ENCODE peak calls at places on chromosomes 16 and 17, in nine cellular contexts. M is A549, Z is adrenal gland, Q is IMR-90, H is esophagus squamous epithelium, X is uterus, E is body of pancreas, Y is thyroid gland, O is ovary. K is an unnamed sample.

GRCh38 chr17:63132509-63132911 is 166.5 kb downstream of the TANC2 start:
- DNase-seq in Y (no peak), H (no peak), E (no peak), Z (no peak), X (no peak), Q (no peak), O (no peak), M (no peak), K (no peak)

GRCh38 chr17:83002118-83002805 is 77.1 kb upstream of the METRNL start:
- DNase-seq in E (no peak), M (no peak), X (no peak), Z (no peak), Y (no peak), Q (no peak), H (no peak), O (no peak), K (no peak)

GRCh38 chr16:26830716-26831115 is 236.0 kb upstream of the C16orf82 start:
- DNase-seq in X (no peak), Q (no peak), M (no peak), Z (no peak), E (no peak), H (no peak), Y (no peak), O (no peak), K (no peak)

GRCh38 chr16:58499615-58500328 is at the start of gene NDRG4:
- DNase-seq in O (no peak), Y (no peak), X (no peak), E (peak; percentile 57), M (peak; percentile 92), Z (peak; percentile 69), Q (peak; percentile 87), H (no peak), K (peak; percentile 80)

GRCh38 chr17:65634533-65634932 is 73.1 kb upstream of the AXIN2 start:
- DNase-seq in Z (no peak), E (peak; percentile 37), X (no peak), O (no peak), H (no peak), Y (no peak), M (no peak), Q (no peak), K (no peak)

GRCh38 chr17:76147211-76148014 is 6.4 kb upstream of the FOXJ1 start:
- DNase-seq in O (no peak), M (peak; percentile 64), Z (no peak), H (no peak), X (no peak), Y (no peak), Q (peak; percentile 26), E (no peak), K (no peak)

GRCh38 chr16:50539822-50540710 is 8.1 kb upstream of the NKD1 start:
- DNase-seq in E (no peak), Y (no peak), O (no peak), Q (no peak), M (no peak), H (no peak), Z (no peak), X (no peak), K (peak; percentile 74)

GRCh38 chr17:64185101-64185500 is 55.2 kb upstream of the ERN1 start:
- DNase-seq in H (no peak), Z (no peak), Y (no peak), X (no peak), Q (no peak), E (no peak), O (no peak), M (no peak), K (no peak)

GRCh38 chr17:31744541-31744951 is 114.5 kb downstream of the COPRS start:
- DNase-seq in Q (no peak), Z (no peak), X (no peak), O (no peak), H (no peak), E (no peak), Y (no peak), M (no peak), K (no peak)

GRCh38 chr17:55348749-55349354 is 72.8 kb downstream of the MMD start:
- DNase-seq in H (no peak), M (peak; percentile 40), Z (peak; percentile 38), Y (peak; percentile 59), E (peak; percentile 59), X (peak; percentile 44), Q (peak; percentile 43), O (peak; percentile 55), K (no peak)

GRCh38 chr16:56662357-56663354 is 4.9 kb downstream of the MT1F start:
- DNase-seq in X (no peak), E (no peak), O (no peak), Q (no peak), Y (no peak), H (no peak), M (no peak), Z (no peak), K (no peak)

GRCh38 chr17:74194682-74195081 is 8.8 kb upstream of the RPL38 start:
- DNase-seq in Y (no peak), O (no peak), X (no peak), E (no peak), Z (no peak), Q (no peak), M (no peak), H (no peak), K (no peak)

GRCh38 chr17:61335105-61335844 is 64.4 kb upstream of the TBX2 start:
- DNase-seq in H (no peak), O (peak; percentile 40), M (no peak), Z (peak; percentile 35), Y (no peak), E (no peak), X (no peak), Q (peak; percentile 93), K (no peak)

GRCh38 chr17:40612510-40613244 is 34.9 kb downstream of the SMARCE1 start:
- DNase-seq in E (no peak), O (no peak), Q (no peak), X (no peak), H (no peak), M (no peak), Z (no peak), Y (no peak), K (no peak)

GRCh38 chr17:59547131-59547915 is 18.1 kb upstream of the DHX40 start:
- DNase-seq in Q (no peak), M (no peak), E (no peak), Z (no peak), Y (no peak), O (no peak), H (no peak), X (no peak), K (no peak)

GRCh38 chr16:67959520-67959919 is 8.9 kb downstream of the SLC12A4 start:
- DNase-seq in Z (no peak), H (no peak), M (no peak), Q (peak; percentile 55), X (peak; percentile 66), O (peak; percentile 71), Y (no peak), E (peak; percentile 35), K (no peak)

GRCh38 chr16:10308305-10309193 is 77.3 kb upstream of the ATF7IP2 start:
- DNase-seq in Q (no peak), E (no peak), Z (no peak), X (no peak), O (no peak), Y (no peak), H (no peak), M (no peak), K (no peak)

GRCh38 chr17:13509561-13509960 is 92.2 kb downstream of the HS3ST3A1 start:
- DNase-seq in E (no peak), Y (no peak), Z (no peak), H (no peak), X (no peak), Q (peak; percentile 26), O (no peak), M (no peak), K (no peak)

GRCh38 chr17:2704031-2704889 is 7.3 kb downstream of the CLUH start:
- DNase-seq in Z (peak; percentile 65), M (no peak), E (no peak), Q (no peak), Y (no peak), X (no peak), O (no peak), H (no peak), K (peak; percentile 60)

GRCh38 chr16:6111390-6111789 is 1013.8 kb upstream of the EEF2KMT start:
- DNase-seq in Z (no peak), Y (no peak), M (no peak), E (no peak), X (no peak), H (no peak), O (no peak), Q (no peak), K (no peak)

GRCh38 chr17:73427198-73427597 is 115.4 kb upstream of the CDC42EP4 start:
- DNase-seq in X (no peak), Y (no peak), Z (no peak), Q (no peak), O (no peak), M (no peak), H (no peak), E (no peak), K (no peak)

GRCh38 chr17:7177210-7177953 is 1.8 kb downstream of the ASGR1 start:
- DNase-seq in O (peak; percentile 72), Z (peak; percentile 68), X (peak; percentile 66), E (peak; percentile 74), Q (peak; percentile 64), H (no peak), M (peak; percentile 95), Y (peak; percentile 75), K (no peak)

GRCh38 chr17:38447502-38448095 is 19.3 kb downstream of the ARHGAP23 start:
- DNase-seq in Y (no peak), H (no peak), E (no peak), M (no peak), Z (no peak), O (no peak), X (no peak), Q (no peak), K (no peak)

GRCh38 chr16:47567321-47567720 is 106.2 kb downstream of the PHKB start:
- DNase-seq in Y (no peak), X (no peak), Z (no peak), M (no peak), H (no peak), E (no peak), Q (no peak), O (no peak), K (no peak)
- H3K4me1 ChIP-seq in Y (no peaks in the 10 kb centered on the region), X (no peaks in the 10 kb centered on the region), Z (no peaks in the 10 kb centered on the region), M (peaks cover 7% of the 10 kb centered on the region), H (no peaks in the 10 kb centered on the region), E (no peaks in the 10 kb centered on the region), Q (peaks cover 2% of the 10 kb centered on the region), O (no peaks in the 10 kb centered on the region), K (no peaks in the 10 kb centered on the region)

GRCh38 chr16:85151603-85152413 is 39.5 kb upstream of the CIBAR2 start:
- DNase-seq in X (peak; percentile 84), Z (peak; percentile 64), H (no peak), Q (peak; percentile 78), Y (peak; percentile 77), M (no peak), E (peak; percentile 68), O (peak; percentile 84), K (peak; percentile 88)
- TF ChIP-seq POLR2A in X (no peak), Z (no peak), H (no peak), Q (no peak), Y (no peak), M (no peak), E (no peak), O (no peak), K (no peak)

GRCh38 chr16:3010510-3010909 is 2.2 kb upstream of the CLDN9 start:
- DNase-seq in O (no peak), M (no peak), Y (no peak), E (no peak), Q (no peak), H (no peak), Z (no peak), X (no peak), K (no peak)
- H3K4me1 ChIP-seq in O (no peaks in the 10 kb centered on the region), M (peaks cover 20% of the 10 kb centered on the region), Y (peaks cover 16% of the 10 kb centered on the region), E (peaks cover 89% of the 10 kb centered on the region), Q (peaks cover 3% of the 10 kb centered on the region), H (peaks cover 9% of the 10 kb centered on the region), Z (no peaks in the 10 kb centered on the region), X (no peaks in the 10 kb centered on the region), K (peaks cover 25% of the 10 kb centered on the region)

GRCh38 chr17:34979153-34979552 is 1.2 kb upstream of the LIG3 start:
- DNase-seq in X (no peak), E (no peak), O (no peak), Z (no peak), Q (no peak), H (no peak), Y (no peak), M (no peak), K (no peak)
- TF ChIP-seq POLR2A in X (no peak), E (no peak), O (no peak), Z (no peak), Q (no peak), H (no peak), Y (no peak), M (no peak), K (no peak)